ENCODE peak calls at places on chromosomes 5 and 9, in six cellular contexts. N is fibroblast of lung, D is DND-41, R is OCI-LY7, B is neuronal stem cell, Z is mammary epithelial cell. V is an unnamed sample.

GRCh38 chr5:175195698-175196656 is 248.0 kb downstream of the DRD1 start:
- DNase-seq in Z (no peak), B (no peak), D (no peak), R (no peak), N (peak), V (no peak)

GRCh38 chr5:5372511-5372910 is 50.0 kb upstream of the ICE1 start:
- DNase-seq in D (no peak), R (no peak), Z (no peak), B (no peak), N (no peak), V (no peak)

GRCh38 chr9:76709020-76709419 is 55.2 kb upstream of the PCA3 start:
- DNase-seq in N (no peak), D (no peak), B (no peak), R (no peak), Z (no peak), V (no peak)

GRCh38 chr9:133916159-133916541 is 76.0 kb downstream of the VAV2 start:
- DNase-seq in D (no peak), Z (peak), R (no peak), B (no peak), N (peak), V (no peak)

GRCh38 chr5:61298066-61298465 is 34.0 kb upstream of the ZSWIM6 start:
- DNase-seq in R (no peak), D (no peak), N (no peak), B (no peak), Z (no peak), V (no peak)

GRCh38 chr9:136857606-136858412 is 5.7 kb downstream of the MAMDC4 start:
- DNase-seq in D (no peak), B (no peak), R (no peak), N (no peak), Z (no peak), V (no peak)

GRCh38 chr5:1212271-1212670 is 10.9 kb downstream of the SLC6A19 start:
- DNase-seq in N (no peak), Z (no peak), D (no peak), R (no peak), B (no peak), V (no peak)

GRCh38 chr5:31194892-31195291 is 1.4 kb downstream of the CDH6 start:
- DNase-seq in Z (peak), R (no peak), D (no peak), N (peak), B (no peak), V (no peak)

GRCh38 chr9:117409321-117409720 is 5.5 kb downstream of the ASTN2 start:
- DNase-seq in N (no peak), Z (no peak), D (no peak), R (no peak), B (no peak), V (no peak)

GRCh38 chr5:132295505-132296411 is 1.6 kb downstream of the SLC22A4 start:
- DNase-seq in R (no peak), N (no peak), B (no peak), D (no peak), Z (peak), V (peak)

GRCh38 chr5:110371725-110372041 is 354.8 kb downstream of the TMEM232 start:
- DNase-seq in N (no peak), R (no peak), B (no peak), Z (no peak), D (no peak), V (no peak)

GRCh38 chr5:88824892-88825781 is 57.8 kb downstream of the MEF2C start:
- DNase-seq in B (no peak), D (no peak), R (no peak), Z (no peak), N (peak), V (peak)

GRCh38 chr5:31733365-31733764 is 94.4 kb downstream of the PDZD2 start:
- DNase-seq in N (no peak), B (no peak), D (no peak), Z (no peak), R (no peak), V (no peak)

GRCh38 chr5:96228449-96228848 is 204.6 kb downstream of the PCSK1 start:
- DNase-seq in Z (peak), D (no peak), R (no peak), B (no peak), N (peak), V (no peak)

GRCh38 chr5:142301487-142302035 is 23.3 kb downstream of the SPRY4 start:
- DNase-seq in N (no peak), B (no peak), R (no peak), Z (no peak), D (no peak), V (no peak)

GRCh38 chr5:23466401-23466886 is 41.0 kb upstream of the PRDM9 start:
- DNase-seq in N (peak), Z (peak), B (no peak), D (no peak), R (no peak), V (no peak)

GRCh38 chr5:61523072-61523471 is 191.0 kb downstream of the ZSWIM6 start:
- DNase-seq in B (no peak), N (no peak), R (no peak), D (no peak), Z (no peak), V (no peak)

GRCh38 chr9:134601764-134602163 is 39.8 kb upstream of the COL5A1 start:
- DNase-seq in B (no peak), Z (no peak), N (peak), R (no peak), D (no peak), V (no peak)

GRCh38 chr9:83707518-83707767 is 315 bp downstream of the UBQLN1 start:
- DNase-seq in N (peak), B (no peak), Z (peak), R (no peak), D (no peak), V (peak)

GRCh38 chr5:121031487-121031886 is 567.4 kb downstream of the PRR16 start:
- DNase-seq in B (no peak), N (peak), Z (no peak), D (peak), R (no peak), V (no peak)

GRCh38 chr5:128596071-128596470 is 58.0 kb upstream of the FBN2 start:
- DNase-seq in D (no peak), Z (no peak), B (no peak), N (peak), R (no peak), V (peak)

GRCh38 chr9:2158111-2158610 is 143.0 kb downstream of the SMARCA2 start:
- DNase-seq in N (peak), B (no peak), R (peak), Z (peak), D (peak), V (peak)

GRCh38 chr5:68285075-68285827 is 69.7 kb downstream of the PIK3R1 start:
- DNase-seq in D (no peak), N (no peak), Z (no peak), B (no peak), R (peak), V (no peak)

GRCh38 chr5:69454460-69455249 is 37.9 kb upstream of the OCLN start:
- DNase-seq in R (no peak), Z (no peak), D (no peak), N (no peak), B (no peak), V (no peak)

GRCh38 chr9:131443648-131444047 is 49.8 kb downstream of the PRRC2B start:
- DNase-seq in B (no peak), N (no peak), Z (no peak), D (no peak), R (no peak), V (no peak)

GRCh38 chr9:133078486-133078885 is 16.7 kb downstream of the CEL start:
- DNase-seq in B (no peak), Z (no peak), D (no peak), R (no peak), N (no peak), V (no peak)

GRCh38 chr5:155883966-155884555 is 442.9 kb upstream of the SGCD start:
- DNase-seq in D (no peak), N (peak), B (peak), R (no peak), Z (no peak), V (no peak)

GRCh38 chr9:86733929-86734328 is 213.4 kb downstream of the GAS1 start:
- DNase-seq in D (no peak), N (no peak), R (no peak), Z (no peak), B (no peak), V (no peak)

GRCh38 chr9:70120834-70121510 is 77.3 kb downstream of the MAMDC2 start:
- DNase-seq in R (no peak), N (peak), Z (peak), D (no peak), B (no peak), V (peak)

GRCh38 chr5:150588495-150588890 is 52.0 kb upstream of the SYNPO start:
- DNase-seq in Z (no peak), N (no peak), B (no peak), R (no peak), D (no peak), V (no peak)

GRCh38 chr5:179763215-179763945 is 30.4 kb upstream of the LTC4S start:
- DNase-seq in D (peak), B (peak), Z (peak), R (peak), N (peak), V (peak)

GRCh38 chr5:60395712-60396329 is 304.1 kb downstream of the DEPDC1B start:
- DNase-seq in B (no peak), N (no peak), Z (no peak), D (no peak), R (no peak), V (no peak)

GRCh38 chr5:151686673-151687378 is at the start of gene SPARC:
- DNase-seq in R (no peak), Z (peak), N (peak), B (peak), D (peak), V (peak)

GRCh38 chr5:178641711-178642110 is 14.9 kb upstream of the CLK4 start:
- DNase-seq in D (no peak), Z (no peak), B (no peak), N (no peak), R (no peak), V (no peak)

GRCh38 chr9:81777514-81777913 is 88.2 kb upstream of the TLE1 start:
- DNase-seq in N (no peak), Z (no peak), B (no peak), D (no peak), R (no peak), V (no peak)

GRCh38 chr9:69674741-69675438 is 2.7 kb upstream of the APBA1 start:
- DNase-seq in Z (peak), N (peak), R (no peak), B (no peak), D (no peak), V (peak)

GRCh38 chr9:100098241-100098886 is 436 bp downstream of the ERP44 start:
- DNase-seq in Z (peak), N (peak), B (peak), D (peak), R (peak), V (peak)

GRCh38 chr5:151688406-151688805 is 1.7 kb upstream of the SPARC start:
- DNase-seq in B (no peak), R (no peak), N (no peak), Z (no peak), D (no peak), V (no peak)

GRCh38 chr9:93574900-93575705 is 1.3 kb upstream of the PHF2 start:
- DNase-seq in B (no peak), D (no peak), R (no peak), Z (no peak), N (no peak), V (no peak)
- H2AFZ ChIP-seq in B (peak), D (peak), R (peak), Z (peak), N (peak), V (peak)

GRCh38 chr9:15229475-15229874 is 77.5 kb downstream of the TTC39B start:
- DNase-seq in N (no peak), B (no peak), R (no peak), Z (no peak), D (no peak), V (no peak)

GRCh38 chr9:15222313-15222712 is 84.7 kb downstream of the TTC39B start:
- DNase-seq in Z (peak), N (no peak), B (no peak), R (no peak), D (no peak), V (no peak)

GRCh38 chr9:15225564-15226126 is 81.4 kb downstream of the TTC39B start:
- DNase-seq in Z (no peak), B (no peak), R (no peak), N (no peak), D (no peak), V (no peak)

GRCh38 chr9:15231788-15232635 is 75.0 kb downstream of the TTC39B start:
- DNase-seq in R (peak), B (no peak), Z (peak), N (peak), D (peak), V (peak)

DNA sequence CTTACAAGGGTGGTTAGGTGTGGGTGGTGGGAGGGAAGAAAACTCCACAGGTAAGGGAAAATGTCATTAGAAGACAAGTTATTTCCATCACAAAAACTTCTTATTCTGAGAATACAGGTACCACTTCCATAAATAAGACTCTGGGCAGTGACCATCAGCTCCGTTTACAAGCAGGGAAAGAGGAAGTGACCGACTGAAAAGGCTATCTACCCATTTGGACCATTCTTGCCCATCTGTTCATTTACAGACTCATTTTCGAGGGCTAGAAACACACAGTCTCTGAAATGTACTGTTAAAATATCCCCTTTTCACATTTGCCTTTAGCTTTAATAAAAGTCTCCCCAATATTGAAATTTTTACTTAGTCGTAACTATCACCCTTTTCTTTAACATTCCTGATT is 79.5 kb downstream of the TTC39B start:
- DNase-seq in B (no peak), R (no peak), Z (no peak), D (no peak), N (no peak), V (no peak)
- H2AFZ ChIP-seq in B (no peak), R (no peak), Z (no peak), D (no peak), N (no peak), V (no peak)

GRCh38 chr5:93209476-93209875 is 371.5 kb downstream of the NR2F1-AS1 start:
- DNase-seq in Z (no peak), N (no peak), D (no peak), R (no peak), B (no peak), V (no peak)
- H2AFZ ChIP-seq in Z (peak), N (peak), D (no peak), R (no peak), B (peak), V (peak)

DNA sequence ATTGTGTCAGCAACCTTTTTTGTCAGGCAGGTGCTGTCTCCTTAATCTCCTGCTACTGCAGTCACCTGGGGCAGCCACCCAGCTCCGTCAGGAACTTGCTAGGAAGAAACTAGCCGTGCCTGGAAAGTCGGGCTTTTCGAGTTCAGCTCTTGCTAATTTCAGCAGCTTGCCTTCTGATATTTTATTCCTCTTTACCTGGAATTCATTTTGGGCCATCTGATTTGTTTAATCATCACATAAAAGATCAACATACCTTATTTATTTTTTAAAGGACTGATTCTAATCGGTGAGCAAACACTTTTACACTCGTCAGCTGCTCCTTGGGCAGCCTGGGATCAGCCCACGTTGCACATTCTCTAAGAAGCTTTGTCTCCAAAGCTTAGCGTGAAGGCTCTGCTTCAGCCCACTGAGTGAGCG is 42.2 kb downstream of the PRLR start:
- DNase-seq in R (no peak), B (no peak), N (no peak), D (no peak), Z (no peak), V (no peak)
- H2AFZ ChIP-seq in R (no peak), B (no peak), N (no peak), D (no peak), Z (no peak), V (no peak)

DNA sequence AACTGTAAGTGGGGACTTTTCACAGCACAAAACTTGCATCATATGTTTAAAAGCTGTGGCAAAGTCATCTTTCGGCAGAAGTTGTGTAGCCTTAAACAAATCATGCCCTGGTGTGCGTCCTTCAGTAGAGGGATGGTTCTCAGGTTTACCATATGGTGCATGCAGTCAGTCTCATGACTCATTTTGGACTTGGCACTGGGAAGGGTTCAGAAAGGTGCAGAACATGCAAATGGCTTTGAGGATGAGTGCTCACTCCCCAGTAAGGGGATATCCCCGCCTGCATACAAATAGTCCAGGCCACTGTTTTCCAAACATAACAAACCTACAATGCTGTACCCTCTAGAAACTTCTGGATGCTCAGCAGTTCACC is 260.3 kb downstream of the NDUFS4 start:
- DNase-seq in R (no peak), N (no peak), Z (no peak), B (no peak), D (no peak), V (no peak)
- H2AFZ ChIP-seq in R (no peak), N (no peak), Z (no peak), B (no peak), D (no peak), V (no peak)

GRCh38 chr5:108727154-108727638 is 20.5 kb upstream of the FER start:
- DNase-seq in R (no peak), B (no peak), Z (no peak), N (no peak), D (no peak), V (no peak)
- H2AFZ ChIP-seq in R (peak), B (peak), Z (peak), N (peak), D (peak), V (peak)

GRCh38 chr5:156914371-156914737 is 48.7 kb downstream of the TIMD4 start:
- DNase-seq in D (no peak), B (no peak), R (no peak), Z (no peak), N (no peak), V (no peak)
- H2AFZ ChIP-seq in D (peak), B (peak), R (peak), Z (no peak), N (no peak), V (no peak)

GRCh38 chr9:35829764-35830096 is 702 bp downstream of the TMEM8B start:
- DNase-seq in R (no peak), D (no peak), B (no peak), Z (no peak), N (no peak), V (no peak)

GRCh38 chr9:35829084-35829763 is at the start of gene TMEM8B:
- DNase-seq in R (peak), B (peak), N (peak), D (peak), Z (peak), V (peak)

GRCh38 chr9:35826071-35826701 is 2.3 kb downstream of the FAM221B start:
- DNase-seq in R (peak), B (peak), Z (peak), D (peak), N (peak), V (peak)

GRCh38 chr9:35828716-35829083 is at the start of gene FAM221B:
- DNase-seq in B (peak), Z (no peak), D (no peak), N (no peak), R (no peak), V (no peak)

DNA sequence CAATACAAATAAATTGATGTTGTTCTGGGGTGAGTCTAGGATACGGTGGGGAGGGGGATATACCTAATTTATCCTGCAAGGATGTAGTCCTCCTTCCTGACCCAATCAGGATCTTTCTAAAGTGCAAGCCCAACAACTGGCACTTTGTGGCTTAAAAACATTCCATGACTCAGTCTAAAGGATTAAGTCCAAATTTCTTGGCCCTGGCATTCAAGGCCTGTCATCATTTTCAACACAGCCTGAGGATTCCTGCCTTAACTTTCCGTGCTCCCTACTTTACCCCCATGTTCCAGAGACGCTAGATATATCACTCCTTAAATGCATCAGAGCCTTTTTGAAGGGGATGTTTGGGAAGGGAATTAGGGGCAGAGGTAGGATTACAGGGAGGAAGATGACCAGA is 1.0 kb downstream of the FAM221B start:
- DNase-seq in Z (no peak), N (peak), B (no peak), D (no peak), R (no peak), V (no peak)
- H2AFZ ChIP-seq in Z (no peak), N (no peak), B (no peak), D (no peak), R (no peak), V (no peak)

V was measured in endothelial cell of umbilical vein.